ENCODE peak calls at places on chromosomes 6 and 20, in seven cellular contexts. Q, E, P, O, F, N and J are unnamed samples.

GRCh38 chr20:50282592-50283241 is 92.1 kb downstream of the CEBPB start:
- DNase-seq in Q (no peak), E (no peak), P (no peak), O (no peak), F (no peak), N (peak; percentile 27), J (peak; percentile 28)

GRCh38 chr6:151690303-151690702 is 117.2 kb upstream of the ESR1 start:
- DNase-seq in Q (no peak), E (no peak), P (no peak), O (no peak), F (no peak), N (no peak), J (no peak)

GRCh38 chr6:42136508-42137191 is 5.8 kb downstream of the C6orf132 start:
- DNase-seq in Q (no peak), E (peak; percentile 40), P (no peak), O (no peak), F (peak; percentile 27), N (no peak), J (peak; percentile 39)

GRCh38 chr6:93177918-93178317 is 241.4 kb downstream of the EPHA7 start:
- DNase-seq in Q (no peak), E (no peak), P (no peak), O (no peak), F (no peak), N (no peak), J (no peak)

GRCh38 chr6:26003102-26003694 is 40.6 kb downstream of the TRIM38 start:
- DNase-seq in Q (peak; percentile 56), E (peak; percentile 68), P (no peak), O (peak; percentile 68), F (peak; percentile 71), N (peak; percentile 45), J (peak; percentile 46)

GRCh38 chr20:13231031-13231752 is 10.1 kb downstream of the ISM1 start:
- DNase-seq in Q (no peak), E (no peak), P (no peak), O (no peak), F (no peak), N (no peak), J (no peak)

GRCh38 chr6:154878866-154879491 is 116.1 kb upstream of the TIAM2 start:
- DNase-seq in Q (no peak), E (no peak), P (no peak), O (no peak), F (no peak), N (no peak), J (no peak)

GRCh38 chr6:166258854-166259276 is 49.3 kb downstream of the PRR18 start:
- DNase-seq in Q (no peak), E (peak; percentile 47), P (no peak), O (no peak), F (no peak), N (peak; percentile 62), J (no peak)

GRCh38 chr20:23320317-23320716 is 30.3 kb upstream of the NXT1 start:
- DNase-seq in Q (no peak), E (no peak), P (no peak), O (no peak), F (no peak), N (no peak), J (peak; percentile 11)

GRCh38 chr6:113015249-113015648 is 668.1 kb downstream of the RFPL4B start:
- DNase-seq in Q (no peak), E (no peak), P (no peak), O (no peak), F (no peak), N (peak; percentile 20), J (no peak)

GRCh38 chr6:158939255-158940170 is 60.5 kb downstream of the RSPH3 start:
- DNase-seq in Q (no peak), E (peak; percentile 47), P (no peak), O (no peak), F (no peak), N (no peak), J (no peak)

GRCh38 chr20:37256286-37256685 is 5.3 kb downstream of the GHRH start:
- DNase-seq in Q (no peak), E (no peak), P (no peak), O (no peak), F (no peak), N (no peak), J (no peak)

GRCh38 chr6:158031445-158032353 is 50.0 kb downstream of the SYNJ2 start:
- DNase-seq in Q (peak; percentile 55), E (peak; percentile 40), P (peak; percentile 74), O (no peak), F (peak; percentile 61), N (peak; percentile 88), J (peak; percentile 44)

GRCh38 chr20:51985013-51985415 is 182.7 kb upstream of the SALL4 start:
- DNase-seq in Q (no peak), E (no peak), P (no peak), O (no peak), F (no peak), N (no peak), J (no peak)

GRCh38 chr20:58721951-58722371 is 29.4 kb downstream of the NPEPL1 start:
- DNase-seq in Q (peak; percentile 8), E (peak; percentile 24), P (peak; percentile 69), O (peak; percentile 6), F (peak; percentile 42), N (peak; percentile 61), J (no peak)

GRCh38 chr6:136763255-136763654 is 29.0 kb downstream of the MAP3K5 start:
- DNase-seq in Q (no peak), E (no peak), P (no peak), O (no peak), F (no peak), N (no peak), J (no peak)

GRCh38 chr6:101851911-101852310 is 458.4 kb downstream of the GRIK2 start:
- DNase-seq in Q (no peak), E (no peak), P (no peak), O (no peak), F (no peak), N (no peak), J (no peak)

GRCh38 chr6:99297415-99297814 is 52.1 kb downstream of the FAXC start:
- DNase-seq in Q (no peak), E (no peak), P (no peak), O (no peak), F (no peak), N (no peak), J (no peak)

GRCh38 chr6:52994031-52994788 is 874 bp downstream of the GSTA4 start:
- DNase-seq in Q (peak; percentile 30), E (peak; percentile 19), P (peak; percentile 66), O (no peak), F (peak; percentile 43), N (peak; percentile 37), J (peak; percentile 31)

GRCh38 chr6:29995346-29995777 is 53.0 kb downstream of the HLA-A start:
- DNase-seq in Q (no peak), E (no peak), P (no peak), O (no peak), F (no peak), N (no peak), J (no peak)

GRCh38 chr6:80457044-80457933 is 350.8 kb downstream of the BCKDHB start:
- DNase-seq in Q (peak; percentile 73), E (peak; percentile 17), P (peak; percentile 87), O (peak; percentile 47), F (peak; percentile 81), N (peak; percentile 76), J (no peak)

DNA sequence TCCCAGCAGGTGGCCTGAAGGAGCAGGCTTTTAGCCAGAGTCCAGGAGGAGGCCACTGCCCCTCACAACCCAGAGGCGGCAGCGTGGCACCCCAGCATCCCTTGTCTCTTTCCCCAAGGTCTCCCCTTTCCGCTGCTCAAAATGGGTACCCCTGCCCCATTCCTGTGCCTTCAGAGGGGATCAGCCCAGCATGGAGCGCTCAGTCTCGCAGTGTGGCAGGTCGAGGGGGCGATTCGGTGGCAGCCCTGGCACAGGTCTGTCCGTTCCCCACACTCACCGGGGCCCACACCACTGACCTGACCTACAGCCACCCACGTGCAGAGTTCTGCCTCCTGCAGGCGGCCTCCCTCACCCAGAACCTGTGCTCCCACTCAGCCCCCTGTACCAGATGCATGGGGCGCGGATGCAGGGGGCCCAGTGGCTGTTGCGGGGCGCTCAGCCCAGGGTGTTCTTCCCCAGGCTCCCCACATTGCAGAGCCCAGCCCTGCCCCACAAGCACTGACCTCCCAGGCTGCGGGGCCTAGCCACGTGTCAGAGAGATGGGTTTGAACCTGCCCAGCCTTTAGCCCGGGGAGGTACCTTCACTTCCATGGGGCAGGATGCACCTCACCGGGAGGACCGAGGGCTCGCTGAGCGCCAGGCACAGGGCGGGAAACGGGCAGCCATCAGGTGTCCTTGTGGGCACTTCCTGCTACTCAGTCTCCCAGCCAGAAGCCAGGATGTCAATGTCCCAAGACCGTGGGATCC is 41.8 kb downstream of the DSTN start:
- DNase-seq in Q (no peak), E (peak; percentile 53), P (peak; percentile 77), O (peak; percentile 71), F (no peak), N (no peak), J (no peak)
- TF ChIP-seq POLR2A in Q (no peak), E (no peak), P (no peak), O (no peak), F (no peak), N (no peak), J (no peak)

GRCh38 chr6:20415304-20416062 is 13.8 kb downstream of the E2F3 start:
- DNase-seq in Q (no peak), E (no peak), P (no peak), O (no peak), F (no peak), N (no peak), J (no peak)

GRCh38 chr6:20412674-20413073 is 11.0 kb downstream of the E2F3 start:
- DNase-seq in Q (no peak), E (no peak), P (no peak), O (no peak), F (no peak), N (no peak), J (no peak)

GRCh38 chr6:20411953-20412352 is 10.3 kb downstream of the E2F3 start:
- DNase-seq in Q (no peak), E (no peak), P (no peak), O (no peak), F (no peak), N (no peak), J (no peak)

GRCh38 chr6:20414711-20415110 is 13.0 kb downstream of the E2F3 start:
- DNase-seq in Q (no peak), E (no peak), P (no peak), O (no peak), F (no peak), N (no peak), J (no peak)

DNA sequence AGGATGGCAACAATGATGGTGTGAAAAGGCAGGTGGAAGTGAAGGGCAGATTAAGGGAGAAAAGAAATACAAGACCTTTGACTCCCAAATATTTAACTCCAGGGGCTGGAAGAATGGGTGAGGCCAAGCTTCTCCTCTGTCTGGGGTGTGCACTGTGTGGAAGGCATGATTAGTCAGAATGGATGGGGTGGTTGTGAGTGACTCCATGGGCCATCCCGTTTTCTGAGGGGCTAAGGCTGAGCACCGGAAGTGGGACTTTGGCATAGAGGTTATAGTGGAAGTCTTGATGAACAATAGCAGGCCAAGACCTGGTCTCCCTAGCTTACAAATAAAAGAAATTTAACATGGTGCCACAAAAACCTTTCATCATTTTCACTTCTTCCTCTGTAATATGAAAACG is 12.1 kb downstream of the E2F3 start:
- DNase-seq in Q (no peak), E (no peak), P (no peak), O (no peak), F (no peak), N (no peak), J (no peak)
- TF ChIP-seq POLR2A in Q (no peak), E (no peak), P (no peak), O (no peak), F (no peak), N (no peak), J (no peak)

GRCh38 chr6:133955136-133955576 is 2.1 kb downstream of the TBPL1 start:
- DNase-seq in Q (no peak), E (no peak), P (no peak), O (no peak), F (no peak), N (no peak), J (peak; percentile 47)
- TF ChIP-seq POLR2A in Q (no peak), E (no peak), P (no peak), O (no peak), F (no peak), N (no peak), J (peak; percentile 26)

GRCh38 chr6:43687437-43688347 is at the start of gene MRPS18A:
- DNase-seq in Q (peak; percentile 77), E (peak; percentile 91), P (peak; percentile 90), O (peak; percentile 75), F (peak; percentile 81), N (peak; percentile 86), J (peak; percentile 85)
- TF ChIP-seq POLR2A in Q (peak; percentile 48), E (peak; percentile 66), P (peak; percentile 76), O (peak; percentile 70), F (no peak), N (peak; percentile 35), J (peak; percentile 77)